ENCODE peak calls at places on chromosomes 5 and 9, in six cellular contexts. One of them, this sample, is unnamed.

GRCh38 chr5:121949885-121950284 is 11.9 kb upstream of the SRFBP1 start:
- DNase-seq in neuronal stem cell: peak; percentile 30
- DNase-seq in mesendoderm: peak; percentile 47
- DNase-seq in IMR-90: peak; percentile 60
- DNase-seq in H1: no peak
- DNase-seq in mesenchymal stem cell: peak; percentile 70
- DNase-seq in this sample: peak; percentile 27

GRCh38 chr5:139472410-139473030 is 1.7 kb downstream of the SMIM33 start:
- DNase-seq in neuronal stem cell: no peak
- DNase-seq in IMR-90: no peak
- DNase-seq in mesendoderm: no peak
- DNase-seq in mesenchymal stem cell: no peak
- DNase-seq in H1: no peak
- DNase-seq in this sample: no peak

GRCh38 chr9:138051586-138052321 is 174.2 kb downstream of the CACNA1B start:
- DNase-seq in H1: no peak
- DNase-seq in IMR-90: no peak
- DNase-seq in mesenchymal stem cell: no peak
- DNase-seq in neuronal stem cell: no peak
- DNase-seq in mesendoderm: no peak
- DNase-seq in this sample: no peak

GRCh38 chr5:109038209-109038840 is 290.6 kb downstream of the FER start:
- DNase-seq in mesendoderm: no peak
- DNase-seq in H1: no peak
- DNase-seq in IMR-90: peak; percentile 56
- DNase-seq in neuronal stem cell: no peak
- DNase-seq in mesenchymal stem cell: peak; percentile 44
- DNase-seq in this sample: no peak

GRCh38 chr5:39584921-39585320 is 160.1 kb upstream of the DAB2 start:
- DNase-seq in mesendoderm: no peak
- DNase-seq in mesenchymal stem cell: no peak
- DNase-seq in neuronal stem cell: no peak
- DNase-seq in H1: no peak
- DNase-seq in IMR-90: peak; percentile 21
- DNase-seq in this sample: no peak

GRCh38 chr5:175711472-175712312 is 53.8 kb downstream of the HRH2 start:
- DNase-seq in neuronal stem cell: no peak
- DNase-seq in mesendoderm: no peak
- DNase-seq in mesenchymal stem cell: no peak
- DNase-seq in IMR-90: no peak
- DNase-seq in H1: no peak
- DNase-seq in this sample: no peak

GRCh38 chr5:39755986-39756385 is 331.2 kb upstream of the DAB2 start:
- DNase-seq in neuronal stem cell: no peak
- DNase-seq in IMR-90: peak; percentile 96
- DNase-seq in H1: no peak
- DNase-seq in mesenchymal stem cell: peak; percentile 90
- DNase-seq in mesendoderm: peak; percentile 62
- DNase-seq in this sample: no peak

GRCh38 chr5:127352068-127352467 is 61.5 kb downstream of the MEGF10 start:
- DNase-seq in mesendoderm: no peak
- DNase-seq in mesenchymal stem cell: no peak
- DNase-seq in H1: no peak
- DNase-seq in IMR-90: no peak
- DNase-seq in neuronal stem cell: no peak
- DNase-seq in this sample: no peak

GRCh38 chr9:120445974-120446373 is 134.0 kb downstream of the CDK5RAP2 start:
- DNase-seq in neuronal stem cell: no peak
- DNase-seq in mesenchymal stem cell: no peak
- DNase-seq in H1: no peak
- DNase-seq in IMR-90: no peak
- DNase-seq in mesendoderm: no peak
- DNase-seq in this sample: no peak

GRCh38 chr9:29220852-29221251 is 1647.6 kb upstream of the C9orf72 start:
- DNase-seq in neuronal stem cell: no peak
- DNase-seq in IMR-90: no peak
- DNase-seq in mesendoderm: no peak
- DNase-seq in H1: no peak
- DNase-seq in mesenchymal stem cell: no peak
- DNase-seq in this sample: no peak

GRCh38 chr9:133643362-133643755 is 7.2 kb downstream of the DBH start:
- DNase-seq in IMR-90: no peak
- DNase-seq in mesenchymal stem cell: no peak
- DNase-seq in H1: no peak
- DNase-seq in neuronal stem cell: no peak
- DNase-seq in mesendoderm: no peak
- DNase-seq in this sample: no peak

GRCh38 chr9:129617167-129617566 is 3.7 kb downstream of the C9orf50 start:
- DNase-seq in IMR-90: peak; percentile 86
- DNase-seq in mesenchymal stem cell: peak; percentile 85
- DNase-seq in neuronal stem cell: no peak
- DNase-seq in H1: no peak
- DNase-seq in mesendoderm: peak; percentile 89
- DNase-seq in this sample: peak; percentile 72

GRCh38 chr5:35717718-35718117 is 100.1 kb downstream of the SPEF2 start:
- DNase-seq in H1: peak; percentile 46
- DNase-seq in neuronal stem cell: no peak
- DNase-seq in IMR-90: no peak
- DNase-seq in mesenchymal stem cell: no peak
- DNase-seq in mesendoderm: peak; percentile 10
- DNase-seq in this sample: no peak

GRCh38 chr9:130199605-130200004 is 27.4 kb downstream of the NCS1 start:
- DNase-seq in IMR-90: peak; percentile 87
- DNase-seq in H1: no peak
- DNase-seq in neuronal stem cell: no peak
- DNase-seq in mesendoderm: no peak
- DNase-seq in mesenchymal stem cell: peak; percentile 43
- DNase-seq in this sample: no peak

DNA sequence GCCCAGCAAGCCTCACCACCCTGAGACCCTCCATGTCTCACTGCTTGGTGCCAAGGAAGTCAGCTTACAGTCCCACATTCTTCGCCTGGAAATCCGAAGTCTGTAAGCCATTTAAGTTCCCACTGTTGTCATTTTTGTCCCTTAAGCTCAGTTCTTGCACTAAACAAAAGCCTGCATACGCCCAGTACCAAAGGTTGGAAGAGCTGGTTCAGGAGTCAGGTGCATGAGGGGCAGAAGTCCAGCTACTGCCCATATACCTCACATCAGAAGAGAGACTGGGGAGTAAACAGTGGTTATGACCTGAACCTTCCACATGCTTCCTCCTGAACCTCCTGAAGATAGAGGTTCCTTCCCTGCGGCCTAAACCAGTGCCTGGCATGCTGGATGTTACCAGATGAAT is 146.0 kb downstream of the FRMD3 start:
- DNase-seq in H1: no peak
- DNase-seq in neuronal stem cell: no peak
- DNase-seq in IMR-90: no peak
- DNase-seq in mesenchymal stem cell: no peak
- DNase-seq in mesendoderm: no peak
- DNase-seq in this sample: no peak
- H4K8ac ChIP-seq in H1: no peak overlapping the region
- H4K8ac ChIP-seq in neuronal stem cell: no peak overlapping the region
- H4K8ac ChIP-seq in IMR-90: no peak overlapping the region
- H4K8ac ChIP-seq in mesenchymal stem cell: no peak overlapping the region
- H4K8ac ChIP-seq in mesendoderm: no peak overlapping the region
- H4K8ac ChIP-seq in this sample: no peak overlapping the region

GRCh38 chr5:6995115-6995514 is 281.9 kb downstream of the TENT4A start:
- DNase-seq in neuronal stem cell: no peak
- DNase-seq in mesenchymal stem cell: no peak
- DNase-seq in IMR-90: no peak
- DNase-seq in mesendoderm: peak; percentile 4
- DNase-seq in H1: no peak
- DNase-seq in this sample: no peak
- H4K8ac ChIP-seq in neuronal stem cell: no peak overlapping the region
- H4K8ac ChIP-seq in mesenchymal stem cell: no peak overlapping the region
- H4K8ac ChIP-seq in IMR-90: no peak overlapping the region
- H4K8ac ChIP-seq in mesendoderm: no peak overlapping the region
- H4K8ac ChIP-seq in H1: no peak overlapping the region
- H4K8ac ChIP-seq in this sample: no peak overlapping the region

GRCh38 chr9:4997196-4997595 is 12.1 kb downstream of the JAK2 start:
- DNase-seq in IMR-90: no peak
- DNase-seq in mesenchymal stem cell: no peak
- DNase-seq in mesendoderm: no peak
- DNase-seq in neuronal stem cell: no peak
- DNase-seq in H1: no peak
- DNase-seq in this sample: no peak

GRCh38 chr9:4992872-4993271 is 7.8 kb downstream of the JAK2 start:
- DNase-seq in neuronal stem cell: no peak
- DNase-seq in mesenchymal stem cell: no peak
- DNase-seq in H1: no peak
- DNase-seq in mesendoderm: no peak
- DNase-seq in IMR-90: no peak
- DNase-seq in this sample: no peak

GRCh38 chr9:4994166-4994890 is 9.3 kb downstream of the JAK2 start:
- DNase-seq in H1: no peak
- DNase-seq in mesenchymal stem cell: no peak
- DNase-seq in mesendoderm: peak; percentile 40
- DNase-seq in neuronal stem cell: no peak
- DNase-seq in IMR-90: no peak
- DNase-seq in this sample: no peak
- H4K8ac ChIP-seq in H1: no peak overlapping the region
- H4K8ac ChIP-seq in mesenchymal stem cell: no peak overlapping the region
- H4K8ac ChIP-seq in mesendoderm: no peak overlapping the region
- H4K8ac ChIP-seq in neuronal stem cell: no peak overlapping the region
- H4K8ac ChIP-seq in IMR-90: no peak overlapping the region
- H4K8ac ChIP-seq in this sample: no peak overlapping the region

GRCh38 chr5:134905246-134905996 is 490 bp downstream of the PCBD2 start:
- DNase-seq in neuronal stem cell: peak; percentile 36
- DNase-seq in H1: no peak
- DNase-seq in mesenchymal stem cell: peak; percentile 75
- DNase-seq in IMR-90: peak; percentile 74
- DNase-seq in mesendoderm: peak; percentile 64
- DNase-seq in this sample: no peak
- H4K8ac ChIP-seq in neuronal stem cell: no peak overlapping the region
- H4K8ac ChIP-seq in H1: peak overlapping the region; percentile 92
- H4K8ac ChIP-seq in mesenchymal stem cell: peak overlapping the region; percentile 99
- H4K8ac ChIP-seq in IMR-90: peak overlapping the region; percentile 82
- H4K8ac ChIP-seq in mesendoderm: no peak overlapping the region
- H4K8ac ChIP-seq in this sample: no peak overlapping the region

GRCh38 chr9:127835930-127836586 is 18.4 kb downstream of the ENG start:
- DNase-seq in IMR-90: peak; percentile 81
- DNase-seq in mesenchymal stem cell: peak; percentile 95
- DNase-seq in neuronal stem cell: no peak
- DNase-seq in mesendoderm: no peak
- DNase-seq in H1: no peak
- DNase-seq in this sample: no peak
- H4K8ac ChIP-seq in IMR-90: peak overlapping the region; percentile 72
- H4K8ac ChIP-seq in mesenchymal stem cell: peak overlapping the region; percentile 20
- H4K8ac ChIP-seq in neuronal stem cell: no peak overlapping the region
- H4K8ac ChIP-seq in mesendoderm: no peak overlapping the region
- H4K8ac ChIP-seq in H1: peak overlapping the region; percentile 11
- H4K8ac ChIP-seq in this sample: no peak overlapping the region

GRCh38 chr9:87445646-87446045 is 52.0 kb upstream of the DAPK1 start:
- DNase-seq in mesendoderm: peak; percentile 76
- DNase-seq in mesenchymal stem cell: peak; percentile 40
- DNase-seq in H1: peak; percentile 63
- DNase-seq in IMR-90: peak; percentile 1
- DNase-seq in neuronal stem cell: peak; percentile 18
- DNase-seq in this sample: peak; percentile 58
- H4K8ac ChIP-seq in mesendoderm: no peak overlapping the region
- H4K8ac ChIP-seq in mesenchymal stem cell: no peak overlapping the region
- H4K8ac ChIP-seq in H1: no peak overlapping the region
- H4K8ac ChIP-seq in IMR-90: no peak overlapping the region
- H4K8ac ChIP-seq in neuronal stem cell: no peak overlapping the region
- H4K8ac ChIP-seq in this sample: no peak overlapping the region

GRCh38 chr9:93574900-93575705 is 1.3 kb upstream of the PHF2 start:
- DNase-seq in neuronal stem cell: no peak
- DNase-seq in mesenchymal stem cell: no peak
- DNase-seq in IMR-90: no peak
- DNase-seq in H1: no peak
- DNase-seq in mesendoderm: peak; percentile 23
- DNase-seq in this sample: no peak

GRCh38 chr9:93575706-93576295 is 583 bp upstream of the PHF2 start:
- DNase-seq in H1: peak; percentile 65
- DNase-seq in IMR-90: peak; percentile 16
- DNase-seq in mesendoderm: peak; percentile 37
- DNase-seq in neuronal stem cell: peak; percentile 6
- DNase-seq in mesenchymal stem cell: peak; percentile 46
- DNase-seq in this sample: no peak

GRCh38 chr9:93577940-93578682 is 1.7 kb downstream of the PHF2 start:
- DNase-seq in H1: peak; percentile 45
- DNase-seq in mesenchymal stem cell: no peak
- DNase-seq in neuronal stem cell: no peak
- DNase-seq in IMR-90: no peak
- DNase-seq in mesendoderm: no peak
- DNase-seq in this sample: no peak

GRCh38 chr9:93577045-93577939 is 908 bp downstream of the PHF2 start:
- DNase-seq in neuronal stem cell: peak; percentile 20
- DNase-seq in mesenchymal stem cell: peak; percentile 29
- DNase-seq in mesendoderm: peak; percentile 33
- DNase-seq in IMR-90: no peak
- DNase-seq in H1: no peak
- DNase-seq in this sample: no peak

GRCh38 chr9:93576296-93577044 is at the start of gene PHF2:
- DNase-seq in H1: no peak
- DNase-seq in mesenchymal stem cell: peak; percentile 21
- DNase-seq in mesendoderm: peak; percentile 19
- DNase-seq in IMR-90: no peak
- DNase-seq in neuronal stem cell: no peak
- DNase-seq in this sample: no peak
- H4K8ac ChIP-seq in H1: peak within 1 kb of the TSS; percentile 88
- H4K8ac ChIP-seq in mesenchymal stem cell: peak within 1 kb of the TSS; percentile 98
- H4K8ac ChIP-seq in mesendoderm: peak within 1 kb of the TSS; percentile 91
- H4K8ac ChIP-seq in IMR-90: peak within 1 kb of the TSS; percentile 79
- H4K8ac ChIP-seq in neuronal stem cell: no peak within 1 kb of the TSS
- H4K8ac ChIP-seq in this sample: no peak within 1 kb of the TSS

GRCh38 chr5:150656191-150657132 is 4.6 kb upstream of the MYOZ3 start:
- DNase-seq in neuronal stem cell: peak; percentile 80
- DNase-seq in H1: peak; percentile 94
- DNase-seq in IMR-90: no peak
- DNase-seq in mesendoderm: peak; percentile 77
- DNase-seq in mesenchymal stem cell: peak; percentile 57
- DNase-seq in this sample: peak; percentile 86
- H4K8ac ChIP-seq in neuronal stem cell: no peak overlapping the region
- H4K8ac ChIP-seq in H1: peak overlapping the region; percentile 95
- H4K8ac ChIP-seq in IMR-90: peak overlapping the region; percentile 61
- H4K8ac ChIP-seq in mesendoderm: peak overlapping the region; percentile 70
- H4K8ac ChIP-seq in mesenchymal stem cell: peak overlapping the region; percentile 78
- H4K8ac ChIP-seq in this sample: no peak overlapping the region

This sample was measured in H9.